ENCODE peak calls at places on chromosome 9, in nine cellular contexts. S is heart left ventricle; B is HCT116; A is prostate gland; R is CD8-positive, alpha-beta T cell; H is fibroblast of lung; P is CD8-positive, alpha-beta memory T cell; V is SK-N-SH; W is upper lobe of right lung. Y is an unnamed sample.
A peak's percentile ranks its signal among the peaks of the same experiment; 100 is the strongest.

GRCh38 chr9:107337676-107338590 is 54.9 kb downstream of the RAD23B start:
- DNase-seq in P (no peak), W (no peak), R (no peak), V (no peak), B (no peak), H (peak; percentile 31), S (no peak), A (peak; percentile 38), Y (no peak)

GRCh38 chr9:38126730-38127129 is 57.7 kb upstream of the SHB start:
- DNase-seq in S (no peak), B (no peak), W (no peak), A (no peak), P (no peak), V (no peak), R (no peak), H (no peak), Y (no peak)

GRCh38 chr9:14057347-14058077 is 256.4 kb downstream of the NFIB start:
- DNase-seq in S (no peak), H (no peak), B (no peak), P (no peak), R (no peak), W (no peak), V (peak; percentile 47), A (no peak), Y (no peak)

GRCh38 chr9:2179557-2179956 is 164.4 kb downstream of the SMARCA2 start:
- DNase-seq in B (no peak), S (no peak), A (no peak), H (no peak), W (no peak), V (no peak), P (no peak), R (no peak), Y (no peak)

GRCh38 chr9:123679330-123679987 is 250.5 kb downstream of the DENND1A start:
- DNase-seq in W (no peak), P (no peak), R (no peak), S (no peak), B (no peak), H (peak; percentile 63), A (no peak), V (peak; percentile 59), Y (no peak)

GRCh38 chr9:94632736-94633135 is 6.6 kb downstream of the FBP1 start:
- DNase-seq in B (no peak), P (no peak), S (no peak), R (no peak), W (no peak), H (no peak), A (no peak), V (no peak), Y (no peak)

GRCh38 chr9:36140086-36141084 is 3.9 kb downstream of the GLIPR2 start:
- DNase-seq in B (no peak), S (no peak), W (no peak), R (no peak), A (no peak), V (no peak), H (no peak), P (no peak), Y (no peak)

GRCh38 chr9:17481565-17481964 is 97.3 kb upstream of the SH3GL2 start:
- DNase-seq in H (no peak), A (no peak), W (peak; percentile 25), S (peak; percentile 20), B (no peak), V (no peak), R (no peak), P (no peak), Y (no peak)

GRCh38 chr9:5629312-5630037 is 568 bp downstream of the RIC1 start:
- DNase-seq in B (no peak), H (peak; percentile 33), R (peak; percentile 31), W (peak; percentile 84), V (peak; percentile 69), A (peak; percentile 20), P (peak; percentile 62), S (peak; percentile 70), Y (no peak)

GRCh38 chr9:18890372-18890771 is 142.6 kb downstream of the SAXO1 start:
- DNase-seq in W (no peak), H (peak; percentile 70), V (peak; percentile 44), P (no peak), A (no peak), R (no peak), B (no peak), S (no peak), Y (no peak)

GRCh38 chr9:71145179-71145578 is 23.8 kb upstream of the TRPM3 start:
- DNase-seq in H (no peak), V (no peak), R (no peak), S (no peak), B (no peak), A (no peak), W (no peak), P (no peak), Y (no peak)

GRCh38 chr9:81847181-81847915 is 80.9 kb upstream of the SPATA31D4 start:
- DNase-seq in V (no peak), H (no peak), P (no peak), S (no peak), A (peak; percentile 34), R (no peak), W (no peak), B (no peak), Y (no peak)

GRCh38 chr9:93126151-93126781 is 7.8 kb downstream of the NINJ1 start:
- DNase-seq in B (no peak), V (peak; percentile 41), S (no peak), R (no peak), H (no peak), W (peak; percentile 61), P (peak; percentile 67), A (no peak), Y (no peak)

GRCh38 chr9:93124793-93125192 is 9.3 kb downstream of the NINJ1 start:
- DNase-seq in V (no peak), A (no peak), R (no peak), B (no peak), P (peak; percentile 42), W (peak; percentile 63), S (no peak), H (no peak), Y (no peak)

GRCh38 chr9:93123561-93124283 is 10.3 kb downstream of the NINJ1 start:
- DNase-seq in V (peak; percentile 9), B (no peak), H (no peak), A (no peak), P (peak; percentile 40), R (no peak), W (peak; percentile 47), S (peak; percentile 20), Y (no peak)

GRCh38 chr9:93126825-93127368 is 7.2 kb downstream of the NINJ1 start:
- DNase-seq in A (peak; percentile 49), B (no peak), V (peak; percentile 73), W (peak; percentile 72), S (no peak), P (peak; percentile 41), R (no peak), H (no peak), Y (no peak)

GRCh38 chr9:93125331-93125894 is 8.6 kb downstream of the NINJ1 start:
- DNase-seq in H (no peak), B (no peak), V (no peak), A (no peak), W (peak; percentile 31), P (peak; percentile 28), S (no peak), R (no peak), Y (no peak)
- H3K4me1 ChIP-seq in H (no peaks in the 10 kb centered on the region), B (peaks cover 15% of the 10 kb centered on the region), V (no peaks in the 10 kb centered on the region), A (peaks cover 12% of the 10 kb centered on the region), W (peaks cover 43% of the 10 kb centered on the region), P (peaks cover 50% of the 10 kb centered on the region), S (peaks cover 35% of the 10 kb centered on the region), R (peaks cover 39% of the 10 kb centered on the region), Y (peaks cover 4% of the 10 kb centered on the region)

DNA sequence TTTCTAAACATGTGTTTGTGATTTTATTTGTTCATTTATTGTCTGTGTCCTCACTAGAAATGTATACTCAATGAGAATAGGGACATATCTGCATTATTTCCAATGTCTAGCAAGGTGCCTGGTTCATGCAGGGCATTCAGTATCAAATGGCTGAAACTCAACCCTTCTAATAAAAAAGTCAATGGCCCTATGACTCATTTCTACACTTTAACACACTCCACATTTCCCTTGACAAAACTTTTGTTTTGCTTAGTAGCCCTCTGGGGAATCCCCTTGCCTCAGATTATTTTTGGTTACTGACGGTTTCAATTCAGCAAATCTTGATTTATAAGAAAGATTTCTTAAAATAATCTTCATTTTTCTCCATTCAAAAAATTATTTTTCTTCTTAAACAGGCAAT is 206.0 kb upstream of the DMRTA1 start:
- DNase-seq in W (no peak), S (no peak), P (no peak), A (no peak), H (peak; percentile 49), R (no peak), V (no peak), B (no peak), Y (no peak)
- H3K4me1 ChIP-seq in W (no peaks in the 10 kb centered on the region), S (no peaks in the 10 kb centered on the region), P (no peaks in the 10 kb centered on the region), A (no peaks in the 10 kb centered on the region), H (peaks cover 12% of the 10 kb centered on the region), R (peaks cover 3% of the 10 kb centered on the region), V (peaks cover 7% of the 10 kb centered on the region), B (peaks cover 29% of the 10 kb centered on the region), Y (peaks cover 1% of the 10 kb centered on the region)

GRCh38 chr9:137251194-137251461 is at the start of gene STPG3:
- DNase-seq in B (no peak), H (no peak), P (no peak), V (no peak), R (no peak), S (no peak), W (no peak), A (no peak), Y (no peak)
- H3K4me1 ChIP-seq in B (peaks cover 15% of the 10 kb centered on the region), H (peaks cover 2% of the 10 kb centered on the region), P (peaks cover 9% of the 10 kb centered on the region), V (no peaks in the 10 kb centered on the region), R (peaks cover 10% of the 10 kb centered on the region), S (peaks cover 10% of the 10 kb centered on the region), W (peaks cover 15% of the 10 kb centered on the region), A (peaks cover 3% of the 10 kb centered on the region), Y (peaks cover 7% of the 10 kb centered on the region)

GRCh38 chr9:114924327-114924726 is 6.1 kb downstream of the TNFSF8 start:
- DNase-seq in S (no peak), P (no peak), R (no peak), H (no peak), V (no peak), B (no peak), A (no peak), W (no peak), Y (no peak)

GRCh38 chr9:114923918-114924317 is 6.5 kb downstream of the TNFSF8 start:
- DNase-seq in H (no peak), S (no peak), B (no peak), P (no peak), V (no peak), R (no peak), A (no peak), W (no peak), Y (no peak)

GRCh38 chr9:114925039-114925438 is 5.4 kb downstream of the TNFSF8 start:
- DNase-seq in S (no peak), B (no peak), W (no peak), H (no peak), A (no peak), P (no peak), R (no peak), V (no peak), Y (no peak)

GRCh38 chr9:114928092-114928491 is 2.3 kb downstream of the TNFSF8 start:
- DNase-seq in S (no peak), V (no peak), W (no peak), R (no peak), H (no peak), B (no peak), P (no peak), A (no peak), Y (no peak)

DNA sequence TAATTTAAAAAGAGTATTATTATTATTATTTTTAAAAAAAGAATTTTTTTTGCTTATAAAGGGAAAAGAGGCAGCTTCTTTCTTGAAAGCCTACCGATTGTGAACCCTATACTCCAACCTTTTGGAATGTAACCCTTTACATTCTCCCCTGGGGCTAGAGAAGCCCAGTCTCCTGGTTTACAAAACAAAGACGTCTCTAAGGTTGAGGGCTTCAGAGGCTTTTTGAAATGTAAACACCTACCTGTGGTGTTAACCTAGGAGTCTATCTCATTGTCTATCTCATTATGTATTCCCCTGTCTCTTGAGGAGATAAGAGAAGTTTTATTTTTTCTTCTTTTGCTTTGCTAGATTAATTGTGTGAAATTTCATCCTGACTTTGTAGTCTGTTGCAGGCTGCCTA is 4.7 kb downstream of the TNFSF8 start:
- DNase-seq in P (no peak), A (no peak), B (no peak), S (no peak), V (no peak), W (no peak), H (no peak), R (no peak), Y (peak; percentile 11)
- H3K4me1 ChIP-seq in P (peaks cover 67% of the 10 kb centered on the region), A (no peaks in the 10 kb centered on the region), B (no peaks in the 10 kb centered on the region), S (no peaks in the 10 kb centered on the region), V (no peaks in the 10 kb centered on the region), W (no peaks in the 10 kb centered on the region), H (no peaks in the 10 kb centered on the region), R (peaks cover 58% of the 10 kb centered on the region), Y (no peaks in the 10 kb centered on the region)